ENCODE peak calls at places on chromosomes 2 and 18, in five cellular contexts. L is GM12878, N is H1, U is HepG2, V is K562. X is an unnamed sample.

GRCh38 chr2:46955764-46956163 is 40.2 kb upstream of the MCFD2 start:
- DNase-seq in L (no peak), U (no peak), V (no peak), N (no peak), X (no peak)

GRCh38 chr18:24741961-24742738 is 281.7 kb downstream of the HRH4 start:
- DNase-seq in L (no peak), N (no peak), V (no peak), U (no peak), X (no peak)

GRCh38 chr2:118527571-118527970 is 319.9 kb downstream of the EN1 start:
- DNase-seq in N (no peak), U (no peak), L (no peak), V (no peak), X (no peak)

GRCh38 chr2:120539937-120540718 is 194.2 kb downstream of the INHBB start:
- DNase-seq in N (no peak), V (no peak), L (no peak), U (peak), X (no peak)

GRCh38 chr2:13114391-13114790 is 397.7 kb downstream of the TRIB2 start:
- DNase-seq in V (peak), U (no peak), N (no peak), L (no peak), X (no peak)

GRCh38 chr2:9207641-9208301 is 1.2 kb downstream of the ASAP2 start:
- DNase-seq in V (peak), U (no peak), N (no peak), L (no peak), X (peak)

GRCh38 chr2:210287301-210287700 is 27.7 kb downstream of the MYL1 start:
- DNase-seq in L (no peak), V (no peak), U (no peak), N (no peak), X (no peak)

GRCh38 chr2:214671330-214671850 is 138.1 kb downstream of the BARD1 start:
- DNase-seq in L (no peak), V (no peak), U (peak), N (no peak), X (no peak)

GRCh38 chr2:190817082-190817481 is 63.5 kb upstream of the GLS start:
- DNase-seq in V (no peak), L (no peak), U (no peak), N (no peak), X (no peak)

GRCh38 chr18:30743033-30743432 is 299.5 kb downstream of the DSC3 start:
- DNase-seq in U (no peak), L (no peak), N (no peak), V (no peak), X (no peak)

GRCh38 chr2:58521803-58522602 is 280.9 kb upstream of the FANCL start:
- DNase-seq in L (no peak), U (no peak), N (no peak), V (no peak), X (no peak)

GRCh38 chr2:55877101-55877500 is 46.5 kb downstream of the EFEMP1 start:
- DNase-seq in N (no peak), V (no peak), L (no peak), U (no peak), X (no peak)

GRCh38 chr2:9226458-9227380 is 20.1 kb downstream of the ASAP2 start:
- DNase-seq in N (no peak), U (no peak), L (no peak), V (no peak), X (no peak)

GRCh38 chr18:59715445-59715844 is 18.2 kb upstream of the CCBE1 start:
- DNase-seq in V (no peak), L (no peak), U (no peak), N (no peak), X (no peak)

GRCh38 chr2:129085386-129085785 is 766.7 kb upstream of the HS6ST1 start:
- DNase-seq in L (no peak), U (no peak), N (no peak), V (no peak), X (no peak)

GRCh38 chr2:151043484-151043883 is 218.2 kb downstream of the RBM43 start:
- DNase-seq in L (no peak), U (no peak), V (no peak), N (no peak), X (no peak)

GRCh38 chr18:45730832-45731545 is 7.0 kb downstream of the SLC14A1 start:
- DNase-seq in L (no peak), U (no peak), V (no peak), N (no peak), X (no peak)

GRCh38 chr2:176575237-176575744 is 306.0 kb downstream of the MTX2 start:
- DNase-seq in U (no peak), L (no peak), V (no peak), N (no peak), X (no peak)

GRCh38 chr2:75053484-75054112 is 95.2 kb downstream of the POLE4 start:
- DNase-seq in V (peak), N (peak), U (peak), L (peak), X (peak)

GRCh38 chr2:70767094-70767698 is 804 bp downstream of the ADD2 start:
- DNase-seq in N (peak), V (peak), U (no peak), L (no peak), X (peak)

GRCh38 chr2:77228379-77228778 is 293.8 kb downstream of the LRRTM4 start:
- DNase-seq in V (peak), L (no peak), U (no peak), N (no peak), X (no peak)

GRCh38 chr18:34639662-34640061 is 70.4 kb upstream of the DTNA start:
- DNase-seq in V (no peak), U (no peak), N (no peak), L (no peak), X (no peak)

GRCh38 chr2:156753766-156754165 is 317.6 kb downstream of the GPD2 start:
- DNase-seq in U (no peak), V (no peak), N (no peak), L (no peak), X (no peak)

GRCh38 chr2:128525653-128526052 is 207.0 kb upstream of the HS6ST1 start:
- DNase-seq in U (no peak), N (no peak), V (no peak), L (no peak), X (no peak)

GRCh38 chr2:110858993-110859770 is 126.8 kb downstream of the ACOXL start:
- DNase-seq in V (no peak), U (no peak), N (no peak), L (no peak), X (no peak)

GRCh38 chr2:46306320-46306719 is 9.1 kb downstream of the EPAS1 start:
- DNase-seq in N (no peak), V (no peak), U (peak), L (no peak), X (no peak)

GRCh38 chr18:63890950-63891304 is 3.4 kb downstream of the SERPINB2 start:
- DNase-seq in U (peak), N (no peak), V (peak), L (no peak), X (no peak)

GRCh38 chr18:3234457-3234856 is 13.1 kb upstream of the MYL12A start:
- DNase-seq in V (no peak), U (no peak), L (no peak), N (no peak), X (no peak)

GRCh38 chr18:48533340-48534093 is 5.3 kb upstream of the CTIF start:
- DNase-seq in L (peak), N (no peak), U (no peak), V (no peak), X (no peak)

GRCh38 chr2:1990151-1990589 is 245.9 kb upstream of the PXDN start:
- DNase-seq in N (no peak), L (no peak), U (no peak), V (no peak), X (no peak)

GRCh38 chr2:1991126-1991525 is 246.8 kb upstream of the PXDN start:
- DNase-seq in U (no peak), V (no peak), L (no peak), N (no peak), X (no peak)

GRCh38 chr2:1989216-1989615 is 244.9 kb upstream of the PXDN start:
- DNase-seq in L (no peak), U (no peak), N (no peak), V (no peak), X (no peak)

GRCh38 chr2:1991706-1992245 is 247.5 kb upstream of the PXDN start:
- DNase-seq in L (no peak), N (no peak), V (no peak), U (no peak), X (no peak)

GRCh38 chr2:1990724-1991123 is 246.4 kb upstream of the PXDN start:
- DNase-seq in V (no peak), N (no peak), U (no peak), L (no peak), X (no peak)
- TF ChIP-seq ATF2 in V (no peak), N (no peak), U (no peak), L (no peak), X (no peak)

GRCh38 chr2:6181525-6182270 is 489.5 kb downstream of the SOX11 start:
- DNase-seq in N (no peak), L (no peak), U (no peak), V (no peak), X (no peak)
- TF ChIP-seq MAX in N (no peak), L (no peak), U (no peak), V (no peak), X (no peak)

GRCh38 chr2:27150639-27151230 is 1.9 kb downstream of the TCF23 start:
- DNase-seq in U (no peak), N (no peak), L (no peak), V (no peak), X (no peak)
- TF ChIP-seq ATF2 in U (no peak), N (no peak), L (no peak), V (no peak), X (no peak)

GRCh38 chr2:236503100-236503499 is 66.5 kb upstream of the ACKR3 start:
- DNase-seq in V (no peak), U (no peak), L (no peak), N (no peak), X (peak)

GRCh38 chr2:236501531-236501930 is 68.1 kb upstream of the ACKR3 start:
- DNase-seq in L (no peak), V (no peak), N (no peak), U (no peak), X (no peak)

GRCh38 chr2:236505648-236506047 is 64.0 kb upstream of the ACKR3 start:
- DNase-seq in N (no peak), U (no peak), L (no peak), V (no peak), X (no peak)

GRCh38 chr2:236505071-236505470 is 64.6 kb upstream of the ACKR3 start:
- DNase-seq in L (no peak), V (no peak), U (no peak), N (no peak), X (no peak)

DNA sequence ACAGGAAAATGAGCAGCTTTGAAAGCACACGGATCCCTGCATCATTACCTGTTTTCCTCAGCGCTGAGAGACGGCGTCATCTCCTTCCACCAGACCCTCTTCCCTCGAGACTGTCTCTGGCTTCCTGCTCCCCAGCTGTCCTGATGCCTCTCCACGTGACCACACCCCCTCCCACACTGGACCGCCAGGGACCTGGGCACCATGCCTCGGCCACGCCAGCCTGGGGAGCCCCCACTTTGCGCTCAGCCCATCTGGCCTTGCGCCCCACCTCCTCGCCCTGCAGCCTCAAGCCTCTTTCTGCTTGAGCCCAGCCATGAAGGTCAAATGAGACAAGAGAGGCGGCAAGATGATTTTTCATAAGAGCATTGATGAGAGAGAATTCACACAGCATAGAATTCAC is 66.0 kb upstream of the ACKR3 start:
- DNase-seq in U (no peak), V (no peak), N (no peak), L (no peak), X (no peak)
- TF ChIP-seq MAX in U (no peak), V (no peak), N (no peak), L (no peak), X (no peak)

GRCh38 chr2:218317232-218317630 is 24.9 kb upstream of the TMBIM1 start:
- DNase-seq in L (no peak), U (peak), V (no peak), N (no peak), X (no peak)
- TF ChIP-seq ATF2 in L (no peak), U (no peak), V (no peak), N (no peak), X (no peak)

DNA sequence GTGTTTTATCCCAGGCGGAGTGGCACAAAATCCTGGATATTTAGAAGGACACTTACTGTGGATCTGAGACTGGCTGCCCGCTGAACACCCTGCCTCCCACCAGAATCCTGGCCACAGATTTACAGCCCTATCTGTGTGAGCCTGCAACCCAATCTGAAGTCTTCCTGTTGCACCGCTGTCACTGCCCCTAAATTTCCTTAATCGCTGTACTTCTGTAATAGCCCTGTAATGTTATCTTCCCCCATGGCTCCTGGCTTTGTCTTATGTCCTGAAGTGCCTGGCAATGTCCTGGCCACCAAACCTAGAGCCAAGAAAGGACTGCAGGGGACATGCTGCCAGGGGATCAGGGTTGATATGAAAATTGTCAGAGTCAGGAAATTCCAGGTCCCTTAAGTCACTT is 52.7 kb downstream of the FHOD3 start:
- DNase-seq in L (no peak), U (no peak), V (no peak), N (no peak), X (no peak)
- TF ChIP-seq MAX in L (no peak), U (no peak), V (no peak), N (no peak), X (no peak)

DNA sequence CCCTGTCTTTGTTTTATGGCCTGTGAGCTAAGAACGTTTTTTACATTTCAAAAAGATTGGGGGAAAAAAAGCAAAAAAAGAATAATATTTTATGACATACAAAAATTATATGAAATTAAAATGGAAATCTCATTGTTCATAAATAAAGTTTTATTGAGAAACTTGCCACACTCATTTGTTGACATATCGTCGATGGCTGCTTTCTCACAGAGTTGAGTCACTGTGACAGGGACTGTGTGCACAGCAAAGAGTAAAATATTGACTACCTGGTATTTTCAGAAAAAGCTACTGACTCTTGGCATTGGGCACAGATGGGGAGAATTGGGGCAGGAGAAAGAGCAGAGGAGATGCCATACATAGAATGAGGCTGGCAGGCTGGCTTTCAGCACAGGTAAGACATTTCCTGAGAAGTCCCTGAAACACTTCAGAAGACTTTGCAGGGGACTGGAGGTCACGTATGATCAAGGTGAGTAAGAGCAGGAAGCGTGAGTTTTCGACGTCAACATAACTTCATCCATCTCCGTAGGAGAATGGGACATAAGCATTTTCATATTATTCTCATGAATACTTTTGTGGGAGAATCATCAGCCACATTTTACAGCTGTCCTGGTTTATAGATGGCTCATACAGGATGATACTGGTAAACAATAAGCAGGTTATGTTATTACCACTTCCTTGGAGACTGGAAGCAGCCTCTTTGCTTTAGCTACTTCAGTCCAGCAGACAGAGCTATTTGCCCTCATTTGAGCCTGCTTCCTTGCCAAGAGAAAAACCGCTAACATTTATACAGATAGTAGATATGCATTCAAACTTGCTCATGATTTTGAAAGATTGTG is 32.5 kb upstream of the PUM2 start:
- DNase-seq in V (no peak), L (no peak), U (no peak), N (no peak), X (no peak)
- TF ChIP-seq ATF2 in V (no peak), L (no peak), U (no peak), N (no peak), X (no peak)